ENCODE peak calls at places on chromosomes 2 and 18, in four cellular contexts. A is HepG2, V is K562, Z is GM12878. L is an unnamed sample.

GRCh38 chr18:59123588-59124369 is 15.9 kb upstream of the SEC11C start:
- DNase-seq in A (no peak), V (no peak), Z (no peak), L (no peak)

GRCh38 chr2:225814554-225814953 is 415.0 kb downstream of the NYAP2 start:
- DNase-seq in V (no peak), Z (no peak), A (no peak), L (no peak)

GRCh38 chr2:78718031-78718430 is 307.5 kb upstream of the REG3G start:
- DNase-seq in Z (no peak), A (no peak), V (no peak), L (no peak)

GRCh38 chr18:31241900-31242409 is 76.0 kb upstream of the DSG1 start:
- DNase-seq in Z (no peak), V (peak; percentile 38), A (peak; percentile 98), L (peak; percentile 81)

GRCh38 chr18:58866261-58867232 is 1.9 kb downstream of the ZNF532 start:
- DNase-seq in V (no peak), Z (no peak), A (no peak), L (no peak)

GRCh38 chr2:208125242-208125641 is 918 bp upstream of the CRYGD start:
- DNase-seq in A (no peak), Z (no peak), V (no peak), L (no peak)

GRCh38 chr2:223654384-223654915 is 52.3 kb upstream of the SCG2 start:
- DNase-seq in Z (no peak), V (no peak), A (no peak), L (no peak)

GRCh38 chr2:219017166-219017931 is 24.0 kb downstream of the CFAP65 start:
- DNase-seq in Z (no peak), V (no peak), A (no peak), L (no peak)

GRCh38 chr2:136112949-136113766 is 4.8 kb downstream of the CXCR4 start:
- DNase-seq in Z (no peak), V (no peak), A (no peak), L (no peak)

GRCh38 chr2:40034198-40034597 is 255.1 kb upstream of the THUMPD2 start:
- DNase-seq in Z (no peak), A (no peak), V (no peak), L (no peak)
- TF ChIP-seq FOXK2 in Z (no peak), A (no peak), V (no peak), L (no peak)

DNA sequence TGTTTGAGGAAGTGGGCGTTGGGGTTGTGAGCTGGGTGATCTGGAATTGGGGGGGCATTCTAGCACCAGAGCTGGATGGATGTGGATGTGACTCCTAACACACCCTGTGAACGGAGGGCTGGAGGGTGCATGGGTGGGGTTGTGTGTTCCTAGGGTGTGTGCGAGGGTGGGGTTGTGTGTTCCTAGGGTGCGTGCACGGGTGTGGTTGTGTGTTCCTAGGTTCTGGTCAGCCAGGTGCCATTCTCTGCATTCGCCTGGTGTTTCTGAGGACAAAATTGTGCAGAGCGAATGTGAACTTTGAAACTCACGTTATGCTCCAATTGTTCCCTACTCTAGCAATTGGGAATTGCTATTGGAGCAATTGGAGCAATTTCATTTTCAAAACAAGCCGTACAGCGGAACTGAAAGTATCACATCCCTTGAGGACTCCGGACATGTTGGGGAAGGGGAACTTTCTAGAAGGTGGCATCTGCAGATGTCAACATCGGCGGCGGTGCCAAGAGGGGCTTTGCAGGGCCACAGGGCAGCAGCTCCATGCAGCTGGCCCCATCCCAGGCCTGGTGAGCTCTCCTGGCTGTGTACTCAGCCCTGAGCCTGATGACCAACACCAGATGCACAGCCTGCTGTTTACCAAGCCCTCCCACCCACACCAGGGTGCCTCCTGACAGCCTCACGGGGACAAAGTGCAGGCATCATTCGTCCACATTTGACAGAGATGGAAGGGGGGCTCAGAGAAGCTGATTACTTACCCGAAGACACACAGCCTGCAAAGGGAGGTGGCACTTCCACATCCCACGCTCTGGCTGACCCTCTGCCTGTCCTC is 69.4 kb upstream of the ASAP2 start:
- DNase-seq in V (no peak), Z (no peak), A (peak; percentile 57), L (no peak)
- TF ChIP-seq BHLHE40 in V (no peak), Z (no peak), A (no peak), L (no peak)

GRCh38 chr18:48133675-48134251 is 203.3 kb upstream of the SMAD2 start:
- DNase-seq in A (no peak), V (no peak), Z (no peak), L (no peak)

GRCh38 chr18:48135436-48135966 is 205.0 kb upstream of the SMAD2 start:
- DNase-seq in V (no peak), A (no peak), Z (no peak), L (no peak)

GRCh38 chr18:48131042-48131441 is 200.6 kb upstream of the SMAD2 start:
- DNase-seq in Z (no peak), A (no peak), V (no peak), L (no peak)

GRCh38 chr18:48134609-48135008 is 204.2 kb upstream of the SMAD2 start:
- DNase-seq in V (no peak), A (no peak), Z (no peak), L (no peak)

DNA sequence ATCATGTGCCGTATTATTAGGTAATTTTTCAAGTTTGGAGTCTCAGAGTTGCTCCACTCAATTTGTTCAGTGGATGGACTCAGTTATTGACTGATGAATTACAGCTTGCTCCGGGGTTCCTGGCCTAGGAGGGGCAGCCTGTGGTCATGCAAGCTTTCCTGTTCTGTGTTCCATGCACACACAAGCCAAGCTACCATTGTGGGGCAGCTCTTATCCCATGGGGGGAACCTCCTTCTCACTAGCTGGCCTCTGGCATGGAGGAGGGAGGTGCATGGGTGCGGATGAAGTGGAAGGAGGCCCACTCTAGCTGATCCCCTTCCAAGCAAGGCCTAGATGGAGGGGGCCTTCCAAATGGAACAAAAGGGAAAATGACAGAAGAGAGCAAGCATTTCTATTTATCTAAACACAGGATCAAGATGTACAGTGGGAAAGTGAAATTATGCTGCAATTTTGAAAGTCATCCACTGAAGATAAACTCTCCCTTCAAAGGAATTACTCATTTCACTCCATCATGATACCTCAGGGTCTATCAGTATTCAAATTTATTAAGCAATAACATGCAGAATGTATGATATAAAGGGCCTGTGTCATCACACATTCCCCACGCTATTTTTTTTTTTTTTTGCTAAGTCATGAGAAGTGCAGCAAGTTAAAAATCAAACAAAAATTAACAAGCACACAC is 202.7 kb upstream of the SMAD2 start:
- DNase-seq in V (no peak), Z (no peak), A (no peak), L (no peak)
- TF ChIP-seq FOXK2 in V (no peak), Z (no peak), A (no peak), L (no peak)

DNA sequence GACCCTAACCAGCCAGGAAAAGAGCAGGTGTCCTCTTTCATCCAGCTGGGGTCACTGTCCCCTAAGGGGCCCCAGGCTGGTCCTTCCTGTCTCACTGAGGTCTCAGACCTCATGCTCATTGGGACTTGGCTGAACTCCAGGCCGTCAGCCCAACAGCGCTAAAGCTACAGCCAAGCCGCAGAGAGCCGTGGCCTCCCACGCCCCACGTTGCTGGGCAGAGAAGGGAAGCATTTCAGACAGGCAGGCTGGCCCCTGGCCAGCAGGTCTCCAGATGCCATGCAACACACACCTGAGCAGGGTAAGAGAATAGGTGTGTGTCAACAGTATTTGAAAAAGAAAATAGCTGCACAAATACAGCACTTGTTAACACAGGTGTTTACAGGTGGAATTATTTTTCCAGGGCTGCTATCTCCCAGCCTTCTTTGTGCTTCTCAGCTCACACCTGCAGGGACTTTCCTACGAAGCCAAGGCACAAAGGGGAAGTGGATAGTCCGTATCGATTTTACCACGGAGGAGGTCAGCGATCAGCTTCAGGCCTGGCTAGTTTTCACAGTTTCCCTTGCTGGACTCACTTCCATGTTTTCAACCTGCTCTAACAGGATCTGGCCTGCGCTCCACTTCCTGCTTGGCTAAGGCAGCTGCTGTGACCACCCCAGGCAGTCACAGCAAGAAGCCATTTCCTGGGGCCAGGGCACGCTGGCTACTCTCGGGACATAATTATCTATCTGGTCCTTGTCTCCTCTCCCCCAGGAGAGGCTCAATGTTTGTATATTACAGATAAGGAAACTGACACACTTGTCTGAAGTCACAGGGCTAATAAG is 156.1 kb upstream of the ID2 start:
- DNase-seq in Z (peak; percentile 90), A (peak; percentile 92), V (peak; percentile 94), L (peak; percentile 26)
- TF ChIP-seq BHLHE40 in Z (peak; percentile 73), A (peak; percentile 46), V (peak; percentile 74), L (no peak)

DNA sequence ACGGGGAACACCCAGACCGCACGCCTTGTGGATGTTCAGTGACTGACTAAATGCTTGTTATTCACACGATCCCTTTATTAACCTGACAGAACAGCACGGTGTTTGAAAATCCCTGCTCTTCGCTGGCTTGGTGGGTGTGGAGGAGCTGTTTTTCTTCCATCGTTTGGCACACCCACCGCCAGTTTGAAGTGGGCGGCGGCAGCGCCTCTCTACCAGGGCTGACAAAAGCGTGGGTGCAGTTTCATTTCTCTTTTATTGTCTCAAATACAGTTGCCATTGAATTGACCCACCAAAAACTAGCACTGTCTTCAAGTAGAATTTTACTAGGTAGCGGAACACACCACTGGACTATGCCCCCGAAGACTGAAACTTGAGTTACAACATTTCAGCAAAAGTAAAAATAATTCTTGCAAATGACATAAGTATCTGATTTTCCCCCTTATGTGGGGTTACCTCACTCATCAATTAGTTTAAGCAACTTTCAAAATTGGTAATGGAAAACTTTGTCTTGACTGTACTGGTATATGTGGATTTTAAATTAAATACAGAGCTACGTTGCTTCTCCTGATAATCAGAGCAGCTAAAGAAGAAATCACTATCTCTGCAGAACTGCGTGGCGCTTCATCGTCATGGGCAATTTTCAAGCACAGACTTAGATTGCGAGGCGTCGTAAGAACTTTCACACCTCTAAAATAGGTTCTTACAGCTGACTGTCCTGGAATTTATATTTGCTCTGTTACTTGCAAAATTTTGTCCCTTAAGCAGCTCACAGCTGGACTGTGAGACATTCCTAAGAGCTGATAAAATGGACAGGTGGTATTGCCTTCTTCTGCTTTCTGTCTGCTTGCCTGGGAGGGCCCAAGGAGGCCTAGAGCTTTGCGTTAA is 60.9 kb downstream of the LDLRAD4 start:
- DNase-seq in A (no peak), V (no peak), Z (peak; percentile 26), L (no peak)
- TF ChIP-seq FOXK2 in A (no peak), V (no peak), Z (no peak), L (no peak)

GRCh38 chr18:45025108-45025471 is 344.4 kb downstream of the SETBP1 start:
- DNase-seq in V (no peak), A (no peak), Z (no peak), L (no peak)
- TF ChIP-seq BHLHE40 in V (no peak), A (no peak), Z (no peak), L (no peak)

GRCh38 chr2:202566286-202566685 is 68.5 kb upstream of the FAM117B start:
- DNase-seq in V (no peak), Z (no peak), A (no peak), L (no peak)
- TF ChIP-seq FOXK2 in V (no peak), Z (no peak), A (no peak), L (no peak)

DNA sequence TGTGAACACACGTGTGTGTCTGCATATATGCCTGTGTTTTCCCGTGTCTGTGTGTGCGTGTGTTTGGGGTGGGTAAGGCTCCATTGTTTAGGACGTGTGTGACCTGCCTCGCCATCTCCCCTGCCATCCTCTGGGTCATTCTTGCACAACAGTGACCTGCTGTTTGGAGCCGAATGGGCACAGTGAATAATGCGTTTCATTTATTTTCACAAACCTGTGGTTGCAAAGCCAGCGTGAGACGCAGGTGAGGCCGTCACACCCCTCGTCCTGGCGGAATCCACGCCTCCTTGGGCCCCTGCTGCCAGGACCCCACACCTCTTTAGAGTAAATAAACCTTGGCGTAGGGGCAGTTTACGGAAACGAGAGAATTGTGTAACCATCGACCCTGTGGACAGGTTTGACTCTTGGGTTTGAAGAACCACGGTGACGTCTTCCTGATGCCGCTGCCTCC is 80.9 kb downstream of the RTP5 start:
- DNase-seq in V (no peak), A (no peak), Z (no peak), L (no peak)
- TF ChIP-seq BHLHE40 in V (no peak), A (no peak), Z (no peak), L (no peak)

L was measured in HEK293T.